ENCODE peak calls at places on chromosomes 11 and 22, in five cellular contexts. Y is K562, D is HepG2, E is endothelial cell of umbilical vein, H is H1. N is an unnamed sample.

GRCh38 chr22:41052661-41053490 is 39.5 kb upstream of the EP300 start:
- DNase-seq in Y (no peak), D (peak; percentile 33), E (no peak), H (no peak), N (no peak)

GRCh38 chr11:88420165-88420781 is 82.7 kb upstream of the CTSC start:
- DNase-seq in Y (peak; percentile 20), D (no peak), E (no peak), H (no peak), N (no peak)

GRCh38 chr11:106152013-106152412 is 74.6 kb downstream of the AASDHPPT start:
- DNase-seq in Y (no peak), D (no peak), E (no peak), H (no peak), N (no peak)

GRCh38 chr11:3006505-3007260 is 14.6 kb upstream of the NAP1L4 start:
- DNase-seq in Y (peak; percentile 34), D (no peak), E (no peak), H (no peak), N (no peak)

GRCh38 chr11:76601712-76602111 is 68.8 kb downstream of the LRRC32 start:
- DNase-seq in Y (no peak), D (no peak), E (no peak), H (no peak), N (no peak)

GRCh38 chr11:5610446-5610845 is 14.0 kb downstream of the TRIM6 start:
- DNase-seq in Y (no peak), D (no peak), E (no peak), H (no peak), N (no peak)

GRCh38 chr11:36278531-36279245 is 10.5 kb downstream of the COMMD9 start:
- DNase-seq in Y (no peak), D (no peak), E (no peak), H (no peak), N (no peak)

GRCh38 chr11:6599884-6600390 is 3.5 kb downstream of the RRP8 start:
- DNase-seq in Y (no peak), D (no peak), E (no peak), H (no peak), N (no peak)

GRCh38 chr22:28105396-28105795 is 186.3 kb upstream of the PITPNB start:
- DNase-seq in Y (no peak), D (no peak), E (no peak), H (no peak), N (no peak)

GRCh38 chr22:37020192-37020479 is 594 bp downstream of the MPST start:
- DNase-seq in Y (peak; percentile 25), D (no peak), E (peak; percentile 47), H (no peak), N (peak; percentile 61)

GRCh38 chr11:73999581-74000306 is 9.1 kb downstream of the UCP3 start:
- DNase-seq in Y (no peak), D (no peak), E (no peak), H (no peak), N (no peak)

GRCh38 chr11:126433244-126433846 is 77.9 kb downstream of the ST3GAL4 start:
- DNase-seq in Y (no peak), D (no peak), E (no peak), H (no peak), N (no peak)

GRCh38 chr11:114354076-114354475 is 46.2 kb downstream of the C11orf71 start:
- DNase-seq in Y (peak; percentile 63), D (no peak), E (peak; percentile 87), H (no peak), N (no peak)

GRCh38 chr11:33926954-33927552 is 35.2 kb upstream of the LMO2 start:
- DNase-seq in Y (no peak), D (no peak), E (no peak), H (no peak), N (no peak)
- TF ChIP-seq JUN in Y (no peak), D (no peak), E (no peak), H (no peak), N (no peak)

DNA sequence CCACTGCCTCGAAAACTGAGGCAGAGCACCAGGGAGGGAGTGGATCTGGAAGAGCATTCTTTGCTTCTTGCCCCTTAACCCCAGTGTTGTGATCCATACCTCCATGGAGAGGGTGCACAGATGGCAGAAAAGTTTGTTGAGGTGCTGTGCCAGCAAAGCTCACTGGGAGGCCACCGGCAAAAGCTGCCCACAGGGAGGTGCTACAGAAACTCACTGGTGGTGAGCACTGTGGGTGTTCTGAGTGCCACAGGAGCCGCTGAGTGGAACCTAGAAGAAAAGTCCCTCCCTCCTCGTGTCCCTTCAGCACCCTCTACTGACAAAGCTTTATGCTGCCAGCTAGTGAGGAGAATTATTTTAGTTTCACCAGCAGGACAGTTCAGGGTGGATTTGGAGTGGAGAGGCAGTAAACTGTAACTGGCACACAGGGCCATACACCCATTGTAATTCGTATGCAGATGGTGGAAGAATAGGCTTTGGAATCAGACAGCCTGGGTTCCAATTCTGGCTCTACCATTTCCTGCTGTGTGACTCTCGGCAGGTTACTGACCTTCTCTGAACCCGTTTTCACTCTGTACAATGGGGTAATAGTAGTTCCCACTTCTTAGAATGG is 84.6 kb downstream of the SWAP70 start:
- DNase-seq in Y (peak; percentile 36), D (peak; percentile 63), E (peak; percentile 81), H (no peak), N (peak; percentile 85)
- TF ChIP-seq MAX in Y (no peak), D (no peak), E (no peak), H (no peak), N (peak; percentile 19)

GRCh38 chr11:4027746-4028145 is 66.9 kb upstream of the RRM1 start:
- DNase-seq in Y (no peak), D (no peak), E (no peak), H (no peak), N (no peak)

GRCh38 chr11:4025957-4026324 is 68.7 kb upstream of the RRM1 start:
- DNase-seq in Y (no peak), D (no peak), E (no peak), H (no peak), N (no peak)

GRCh38 chr11:4026389-4026788 is 68.2 kb upstream of the RRM1 start:
- DNase-seq in Y (no peak), D (no peak), E (peak; percentile 13), H (no peak), N (no peak)

GRCh38 chr11:4022669-4023068 is 71.9 kb upstream of the RRM1 start:
- DNase-seq in Y (no peak), D (no peak), E (no peak), H (no peak), N (no peak)

DNA sequence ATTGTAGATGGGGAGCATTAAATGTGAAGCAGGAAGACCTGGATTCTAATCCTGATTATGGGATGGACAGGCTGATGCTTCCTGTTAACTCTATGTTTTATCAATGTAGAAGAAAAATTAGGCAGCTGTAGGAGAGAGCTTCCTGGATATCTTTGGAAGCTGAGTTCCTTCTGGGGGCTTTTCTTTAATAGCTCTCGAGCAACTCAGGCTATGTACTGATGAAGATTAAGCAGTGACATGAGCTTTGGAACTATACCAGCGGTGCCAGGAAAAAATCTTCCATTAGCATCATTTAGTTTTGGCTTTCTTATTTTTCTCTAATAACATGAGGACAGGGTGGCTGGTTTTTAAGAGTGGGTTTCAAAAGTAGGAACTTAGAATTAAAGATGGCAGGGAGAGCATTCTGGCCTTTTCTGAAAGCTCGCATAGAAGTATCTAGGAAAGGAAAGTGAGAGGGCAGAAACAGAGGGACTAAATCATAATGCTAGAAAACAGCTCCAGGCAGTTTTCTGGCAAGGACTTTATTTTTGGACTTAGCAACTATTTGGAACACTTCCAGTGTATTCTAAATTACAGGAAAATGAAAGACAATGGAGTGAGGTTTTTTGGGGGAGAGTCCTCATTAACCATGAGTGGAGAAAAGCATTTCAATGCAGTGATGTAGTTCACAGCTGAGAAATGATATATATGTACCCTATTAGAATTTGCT is 69.2 kb upstream of the RRM1 start:
- DNase-seq in Y (no peak), D (no peak), E (peak; percentile 95), H (no peak), N (no peak)
- H3K27ac ChIP-seq in Y (no peak overlapping the region), D (no peak overlapping the region), E (peak overlapping the region; percentile 80), H (no peak overlapping the region), N (no peak overlapping the region)

GRCh38 chr22:46791201-46791731 is 28.8 kb downstream of the TBC1D22A start:
- DNase-seq in Y (no peak), D (no peak), E (peak; percentile 42), H (no peak), N (no peak)
- TF ChIP-seq JUN in Y (no peak), D (no peak), E (peak; percentile 31), H (no peak), N (no peak)

DNA sequence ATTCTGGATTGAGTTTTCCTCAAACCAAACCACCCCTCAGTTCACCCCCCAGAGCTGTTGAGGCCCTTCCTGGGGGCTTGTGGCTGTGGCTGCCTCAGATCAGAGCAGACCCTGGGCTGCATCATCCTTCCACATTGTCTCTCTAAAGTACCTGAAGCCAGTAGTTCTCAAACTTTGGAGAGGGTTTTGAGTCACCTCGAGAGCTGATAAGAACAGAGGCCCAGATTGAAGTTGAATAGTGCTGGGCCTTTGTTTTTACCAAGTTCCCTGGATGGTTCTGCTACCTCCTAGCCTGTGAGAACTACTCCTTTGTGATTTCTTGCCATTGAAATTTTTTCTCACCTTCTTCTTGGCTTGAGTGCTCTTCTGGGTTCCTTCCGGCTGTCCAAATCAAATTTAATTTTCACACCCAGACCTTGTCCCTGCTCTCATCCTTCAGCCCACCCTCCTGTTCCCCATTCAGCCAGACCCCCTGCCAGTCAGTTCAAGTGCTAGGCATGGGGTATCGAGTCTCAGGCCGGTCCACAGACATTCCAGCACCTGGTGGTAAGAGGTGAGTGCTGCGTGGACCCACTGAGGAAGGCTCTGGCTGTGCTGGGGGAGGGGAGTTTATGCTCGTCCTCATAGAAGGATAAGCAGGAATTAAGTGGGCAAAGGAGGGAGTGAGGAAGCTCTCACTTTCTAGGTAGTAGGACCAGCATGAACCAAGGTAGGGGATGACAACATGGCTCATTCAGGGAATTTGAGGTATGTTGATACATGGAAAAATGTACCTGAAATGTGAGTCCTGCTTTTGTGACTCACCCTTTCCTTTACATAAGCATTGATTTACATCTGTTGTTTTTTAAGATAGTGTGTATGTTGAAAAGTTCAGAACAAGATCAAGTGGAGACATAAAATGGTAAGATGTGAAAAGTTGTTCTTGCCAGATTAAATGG is 116.5 kb downstream of the PTPRJ start:
- DNase-seq in Y (no peak), D (peak; percentile 31), E (no peak), H (no peak), N (no peak)
- TF ChIP-seq MAX in Y (no peak), D (no peak), E (no peak), H (peak; percentile 12), N (no peak)

GRCh38 chr22:24433868-24434471 is 6.6 kb downstream of the ADORA2A start:
- DNase-seq in Y (no peak), D (no peak), E (peak; percentile 40), H (no peak), N (no peak)
- H3K27ac ChIP-seq in Y (no peak overlapping the region), D (no peak overlapping the region), E (peak overlapping the region; percentile 43), H (no peak overlapping the region), N (no peak overlapping the region)

DNA sequence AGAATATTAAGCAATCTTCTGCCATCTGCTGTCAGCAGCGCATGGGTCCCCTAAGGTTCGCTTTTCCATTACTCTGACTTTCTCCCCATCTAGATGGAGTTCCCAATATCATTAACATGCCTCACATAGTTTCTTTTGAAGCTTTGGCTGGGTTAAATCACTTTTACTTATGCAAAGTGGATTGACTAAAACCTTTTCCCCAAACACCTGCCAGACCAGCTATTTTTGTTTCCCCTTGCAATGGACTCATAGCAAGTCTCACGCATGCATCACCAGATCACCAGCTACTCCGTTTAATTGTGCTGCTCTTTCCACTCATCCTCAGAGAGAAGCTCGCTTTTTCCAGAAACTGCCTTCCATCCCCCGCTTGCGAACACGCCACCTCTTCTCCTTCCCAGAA is 172.7 kb downstream of the FAT3 start:
- DNase-seq in Y (no peak), D (no peak), E (no peak), H (no peak), N (no peak)
- TF ChIP-seq JUN in Y (no peak), D (no peak), E (no peak), H (no peak), N (no peak)

GRCh38 chr22:46537946-46538815 is 761 bp upstream of the CELSR1 start:
- DNase-seq in Y (no peak), D (no peak), E (no peak), H (no peak), N (peak; percentile 46)
- TF ChIP-seq MAX in Y (no peak), D (no peak), E (no peak), H (no peak), N (peak; percentile 25)